ENCODE peak calls at places on chromosomes 5 and 9, in ten cellular contexts. G is RWPE1, J is tibial nerve, V is Calu3, R is neural crest cell, F is endodermal cell, S is GM06990, Z is GM12865, Q is thyroid gland, E is heart right ventricle. U is an unnamed sample.

GRCh38 chr9:131420913-131421312 is 27.0 kb downstream of the PRRC2B start:
- DNase-seq in G (peak), J (no peak), V (no peak), R (no peak), F (no peak), S (no peak), Z (no peak), Q (no peak), E (no peak), U (peak)

GRCh38 chr9:6997330-6997729 is 239.6 kb downstream of the KDM4C start:
- DNase-seq in G (no peak), J (no peak), V (no peak), R (no peak), F (no peak), S (no peak), Z (no peak), Q (no peak), E (no peak), U (peak)

GRCh38 chr9:36424289-36425055 is 24.4 kb upstream of the RNF38 start:
- DNase-seq in G (no peak), J (no peak), V (no peak), R (no peak), F (no peak), S (no peak), Z (no peak), Q (no peak), E (no peak), U (peak)

GRCh38 chr5:128378636-128379035 is 159.4 kb downstream of the FBN2 start:
- DNase-seq in G (no peak), J (no peak), V (no peak), R (no peak), F (no peak), S (no peak), Z (no peak), Q (no peak), E (no peak), U (no peak)

GRCh38 chr5:42377496-42377895 is 45.7 kb upstream of the GHR start:
- DNase-seq in G (no peak), J (no peak), V (no peak), R (no peak), F (no peak), S (no peak), Z (no peak), Q (no peak), E (no peak), U (no peak)

GRCh38 chr5:1255081-1255561 is 29.9 kb downstream of the SLC6A18 start:
- DNase-seq in G (no peak), J (no peak), V (no peak), R (no peak), F (no peak), S (no peak), Z (peak), Q (no peak), E (no peak), U (no peak)

GRCh38 chr9:15785584-15785983 is 232.7 kb downstream of the CCDC171 start:
- DNase-seq in G (no peak), J (no peak), V (no peak), R (no peak), F (no peak), S (no peak), Z (no peak), Q (no peak), E (no peak), U (peak)

GRCh38 chr5:57448751-57449150 is 33.9 kb downstream of the ACTBL2 start:
- DNase-seq in G (no peak), J (no peak), V (no peak), R (no peak), F (no peak), S (no peak), Z (no peak), Q (no peak), E (no peak), U (no peak)

GRCh38 chr9:83538172-83538889 is at the start of gene FRMD3:
- DNase-seq in G (peak), J (peak), V (peak), R (peak), F (peak), S (peak), Z (peak), Q (peak), E (peak), U (peak)

GRCh38 chr5:85533324-85533723 is 1084.4 kb upstream of the COX7C start:
- DNase-seq in G (no peak), J (no peak), V (no peak), R (no peak), F (no peak), S (no peak), Z (no peak), Q (no peak), E (no peak), U (no peak)

GRCh38 chr5:168702511-168702910 is 123.3 kb upstream of the PANK3 start:
- DNase-seq in G (no peak), J (no peak), V (no peak), R (no peak), F (no peak), S (no peak), Z (no peak), Q (no peak), E (no peak), U (no peak)

GRCh38 chr5:81147970-81148571 is 85.1 kb upstream of the CKMT2 start:
- DNase-seq in G (no peak), J (no peak), V (no peak), R (no peak), F (no peak), S (no peak), Z (no peak), Q (no peak), E (no peak), U (no peak)

GRCh38 chr9:4943346-4943745 is 41.7 kb upstream of the JAK2 start:
- DNase-seq in G (no peak), J (no peak), V (no peak), R (no peak), F (no peak), S (no peak), Z (no peak), Q (no peak), E (no peak), U (no peak)

GRCh38 chr5:96691503-96692303 is 29.5 kb downstream of the CAST start:
- DNase-seq in G (no peak), J (no peak), V (no peak), R (no peak), F (no peak), S (no peak), Z (no peak), Q (no peak), E (no peak), U (peak)

GRCh38 chr9:75850459-75851200 is 39.8 kb upstream of the PCSK5 start:
- DNase-seq in G (no peak), J (no peak), V (no peak), R (no peak), F (no peak), S (no peak), Z (no peak), Q (no peak), E (no peak), U (no peak)

GRCh38 chr9:75852746-75853145 is 37.7 kb upstream of the PCSK5 start:
- DNase-seq in G (no peak), J (no peak), V (no peak), R (no peak), F (no peak), S (no peak), Z (no peak), Q (no peak), E (no peak), U (no peak)

GRCh38 chr9:75851917-75852316 is 38.6 kb upstream of the PCSK5 start:
- DNase-seq in G (no peak), J (no peak), V (no peak), R (no peak), F (no peak), S (no peak), Z (no peak), Q (no peak), E (no peak), U (no peak)

GRCh38 chr9:75858497-75859092 is 31.9 kb upstream of the PCSK5 start:
- DNase-seq in G (no peak), J (no peak), V (no peak), R (no peak), F (no peak), S (peak), Z (peak), Q (no peak), E (no peak), U (no peak)

DNA sequence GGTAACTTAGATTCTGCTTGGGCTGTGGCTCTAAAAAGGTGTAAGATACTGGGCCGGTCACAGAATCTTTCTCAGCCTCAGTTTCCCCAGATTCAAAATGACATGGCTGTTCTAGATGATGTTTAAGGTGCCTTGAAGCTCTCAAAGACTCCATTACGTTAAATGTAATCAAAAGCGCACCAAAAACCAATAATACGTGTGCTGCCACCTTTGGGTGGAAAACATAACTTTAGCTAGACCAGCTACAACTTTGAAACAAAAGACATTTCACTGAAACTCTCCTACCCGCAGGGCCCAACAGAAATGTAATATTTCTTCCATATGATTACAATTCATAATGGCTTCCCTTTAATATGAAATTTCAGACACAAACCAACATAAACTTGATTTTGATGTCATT is 35.0 kb upstream of the PCSK5 start:
- DNase-seq in G (peak), J (peak), V (peak), R (no peak), F (peak), S (no peak), Z (peak), Q (peak), E (no peak), U (peak)
- TF ChIP-seq CTCF in G (no peak), J (peak), V (no peak), R (peak), F (peak), S (peak), Z (peak), Q (peak), E (peak), U (peak)

GRCh38 chr9:109493648-109494047 is 4.5 kb downstream of the PTPN3 start:
- DNase-seq in G (no peak), J (no peak), V (no peak), R (no peak), F (no peak), S (no peak), Z (no peak), Q (no peak), E (no peak), U (no peak)
- TF ChIP-seq CTCF in G (no peak), J (no peak), V (no peak), R (no peak), F (no peak), S (no peak), Z (no peak), Q (no peak), E (no peak), U (no peak)

GRCh38 chr9:108083160-108083559 is 593.6 kb upstream of the KLF4 start:
- DNase-seq in G (no peak), J (no peak), V (no peak), R (no peak), F (no peak), S (no peak), Z (peak), Q (no peak), E (no peak), U (no peak)

GRCh38 chr9:108086624-108087023 is 597.1 kb upstream of the KLF4 start:
- DNase-seq in G (no peak), J (no peak), V (no peak), R (no peak), F (no peak), S (no peak), Z (no peak), Q (no peak), E (no peak), U (no peak)

GRCh38 chr9:108083796-108084352 is 594.3 kb upstream of the KLF4 start:
- DNase-seq in G (no peak), J (peak), V (no peak), R (no peak), F (no peak), S (no peak), Z (no peak), Q (no peak), E (no peak), U (peak)

GRCh38 chr9:108088916-108089315 is 599.3 kb upstream of the KLF4 start:
- DNase-seq in G (no peak), J (no peak), V (no peak), R (no peak), F (no peak), S (no peak), Z (no peak), Q (no peak), E (no peak), U (no peak)

GRCh38 chr9:108087781-108088180 is 598.2 kb upstream of the KLF4 start:
- DNase-seq in G (no peak), J (peak), V (no peak), R (no peak), F (no peak), S (no peak), Z (no peak), Q (peak), E (no peak), U (peak)
- TF ChIP-seq CTCF in G (no peak), J (no peak), V (no peak), R (no peak), F (no peak), S (no peak), Z (no peak), Q (no peak), E (no peak), U (no peak)

GRCh38 chr5:35651002-35651756 is 33.5 kb downstream of the SPEF2 start:
- DNase-seq in G (peak), J (peak), V (peak), R (peak), F (peak), S (no peak), Z (peak), Q (peak), E (no peak), U (peak)
- TF ChIP-seq CTCF in G (peak), J (no peak), V (peak), R (peak), F (peak), S (peak), Z (peak), Q (no peak), E (no peak), U (peak)

DNA sequence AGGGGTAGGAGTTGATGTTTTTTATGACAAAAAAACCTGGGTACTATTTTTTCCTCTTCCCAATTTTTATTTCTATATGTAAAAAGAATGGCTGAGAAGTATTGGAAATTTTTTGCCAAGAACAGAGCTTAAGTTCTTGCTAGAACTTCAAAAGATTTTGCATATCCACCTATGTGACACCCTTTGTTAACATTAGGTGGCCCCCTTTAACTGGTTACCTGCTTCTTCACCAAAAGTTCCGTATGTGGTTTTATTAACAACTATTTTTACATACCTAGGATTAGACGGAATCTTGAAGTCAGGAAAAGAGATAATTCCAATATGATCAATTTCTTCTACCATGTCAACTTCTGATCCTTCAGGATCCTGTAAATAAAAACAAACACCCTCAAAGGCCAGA is 15.5 kb downstream of the C5 start:
- DNase-seq in G (no peak), J (no peak), V (no peak), R (no peak), F (no peak), S (no peak), Z (no peak), Q (no peak), E (no peak), U (no peak)
- TF ChIP-seq CTCF in G (no peak), J (no peak), V (no peak), R (no peak), F (peak), S (no peak), Z (no peak), Q (no peak), E (no peak), U (no peak)

DNA sequence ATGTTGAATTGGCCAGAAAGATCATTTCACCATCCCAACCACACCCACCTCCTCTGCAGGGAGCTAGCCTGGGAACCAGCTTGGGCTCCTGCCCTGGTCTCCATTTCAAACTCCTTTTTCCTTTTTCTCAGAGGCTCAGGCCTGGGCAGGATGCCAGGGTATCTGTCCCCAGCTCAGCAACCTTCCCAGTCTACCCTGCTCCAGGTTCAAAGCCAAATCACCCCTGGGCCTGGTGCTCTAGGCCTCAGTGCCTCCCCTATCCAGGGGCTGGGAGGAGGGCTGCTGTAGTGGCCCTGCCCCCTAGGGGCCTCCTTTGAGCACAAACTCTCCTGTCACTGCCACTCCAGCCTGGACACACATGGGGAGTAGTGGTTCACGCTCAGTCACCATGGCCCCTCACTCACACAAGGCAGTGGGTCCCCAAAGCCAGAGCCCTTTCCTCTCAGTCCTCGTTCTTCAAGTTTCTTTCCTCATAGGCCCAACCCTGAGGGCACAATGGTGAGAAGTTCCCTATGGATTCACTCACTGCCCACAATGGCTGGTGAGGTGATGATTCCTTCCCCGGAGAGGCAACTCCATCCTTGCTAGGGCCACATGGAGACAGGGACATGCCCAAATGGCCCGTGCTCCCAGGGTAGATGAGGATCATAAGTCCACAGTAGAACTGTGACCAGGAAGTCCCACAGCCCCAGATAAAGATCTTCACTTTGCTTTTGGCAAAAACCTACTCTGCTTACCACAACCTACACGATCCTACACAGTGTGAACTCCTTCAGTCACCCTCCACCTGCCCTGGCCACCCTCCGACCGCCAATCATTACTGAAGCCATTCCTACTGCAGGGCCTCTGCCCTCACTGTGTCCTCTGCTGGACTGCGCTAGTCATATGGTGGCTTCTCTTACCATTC is 1.6 kb upstream of the ST6GALNAC4 start:
- DNase-seq in G (no peak), J (no peak), V (no peak), R (no peak), F (peak), S (peak), Z (peak), Q (no peak), E (peak), U (peak)
- TF ChIP-seq CTCF in G (no peak), J (no peak), V (no peak), R (no peak), F (peak), S (peak), Z (peak), Q (no peak), E (no peak), U (no peak)

DNA sequence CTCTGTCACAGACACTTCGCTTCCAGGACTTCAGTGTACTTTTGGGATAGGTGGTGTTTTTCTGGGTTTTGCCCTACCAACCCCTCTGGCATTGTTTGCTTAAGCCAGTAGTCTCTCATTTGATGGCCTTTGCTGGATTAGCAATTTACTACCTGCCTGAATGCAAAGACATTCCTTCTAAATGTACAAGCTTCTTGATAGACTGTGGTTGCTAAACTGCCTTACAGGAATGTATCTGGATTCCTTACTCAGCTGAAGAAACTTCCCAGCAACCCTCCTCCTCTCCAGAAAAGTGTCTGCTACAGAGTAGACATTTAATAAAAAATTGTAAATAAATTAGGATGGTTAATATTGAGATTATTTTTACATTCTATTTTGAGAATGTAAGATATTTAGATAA is 1916.7 kb downstream of the EFNA5 start:
- DNase-seq in G (no peak), J (no peak), V (no peak), R (no peak), F (no peak), S (no peak), Z (no peak), Q (no peak), E (no peak), U (no peak)
- TF ChIP-seq CTCF in G (no peak), J (no peak), V (no peak), R (no peak), F (no peak), S (no peak), Z (no peak), Q (no peak), E (no peak), U (no peak)

GRCh38 chr9:134741846-134742245 is 100.2 kb downstream of the COL5A1 start:
- DNase-seq in G (no peak), J (no peak), V (no peak), R (no peak), F (no peak), S (no peak), Z (no peak), Q (no peak), E (no peak), U (no peak)

GRCh38 chr9:134739660-134739968 is 98.0 kb downstream of the COL5A1 start:
- DNase-seq in G (no peak), J (no peak), V (no peak), R (no peak), F (no peak), S (no peak), Z (no peak), Q (no peak), E (no peak), U (no peak)

GRCh38 chr9:134744542-134745295 is 103.1 kb downstream of the COL5A1 start:
- DNase-seq in G (no peak), J (no peak), V (no peak), R (no peak), F (no peak), S (no peak), Z (no peak), Q (no peak), E (no peak), U (no peak)

GRCh38 chr9:134740071-134740470 is 98.5 kb downstream of the COL5A1 start:
- DNase-seq in G (no peak), J (no peak), V (no peak), R (no peak), F (no peak), S (no peak), Z (no peak), Q (no peak), E (no peak), U (no peak)

DNA sequence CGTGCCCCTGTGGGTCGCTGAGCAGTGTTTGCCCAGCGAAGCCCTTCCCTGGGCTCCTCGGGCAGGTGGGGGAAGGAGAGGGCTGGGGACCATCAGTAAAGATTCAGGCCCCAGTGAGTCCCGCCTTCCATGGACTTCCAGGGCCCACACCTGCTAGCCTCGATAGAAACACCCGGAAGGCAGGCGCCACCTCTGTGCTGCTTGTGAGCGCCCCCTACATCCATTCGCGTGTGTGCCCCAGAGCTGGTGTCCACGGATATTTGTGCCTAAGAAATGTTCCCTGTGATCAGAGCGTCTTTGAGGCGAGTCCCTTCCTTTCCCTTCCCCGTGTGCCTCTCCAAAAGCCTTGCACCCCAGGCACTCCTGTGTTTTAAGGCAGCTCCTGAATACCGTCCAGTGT is 101.2 kb downstream of the COL5A1 start:
- DNase-seq in G (no peak), J (no peak), V (no peak), R (no peak), F (peak), S (no peak), Z (no peak), Q (no peak), E (no peak), U (no peak)
- TF ChIP-seq CTCF in G (no peak), J (no peak), V (no peak), R (no peak), F (peak), S (no peak), Z (no peak), Q (no peak), E (no peak), U (no peak)

U was measured in MCF 10A.